ENCODE peak calls at places on chromosome X, in five cellular contexts. O is IMR-90, M is NCI-H226, P is NCI-H524 treated with DMSO at 0.1 percent for 48 hours, W is NCI-H345. K is an unnamed sample.

GRCh38 chrX:148024425-148025148 is 43.5 kb downstream of the FMR1NB start:
- DNase-seq in O (no peak), M (no peak), P (no peak), W (no peak), K (no peak)

GRCh38 chrX:120309873-120310730 is 1.2 kb downstream of the TMEM255A start:
- DNase-seq in O (no peak), M (peak), P (no peak), W (no peak), K (peak)

GRCh38 chrX:3262906-3263305 is 83.5 kb downstream of the MXRA5 start:
- DNase-seq in O (peak), M (peak), P (no peak), W (no peak), K (peak)

GRCh38 chrX:136250191-136251041 is 784 bp downstream of the MAP7D3 start:
- DNase-seq in O (no peak), M (no peak), P (no peak), W (no peak), K (peak)

GRCh38 chrX:14039344-14039743 is 9.7 kb upstream of the GEMIN8 start:
- DNase-seq in O (peak), M (no peak), P (no peak), W (peak), K (peak)

GRCh38 chrX:101078716-101079115 is at the start of gene TMEM35A:
- DNase-seq in O (peak), M (no peak), P (no peak), W (peak), K (peak)

GRCh38 chrX:38304010-38304409 is 23.3 kb downstream of the RPGR start:
- DNase-seq in O (peak), M (no peak), P (no peak), W (no peak), K (peak)

GRCh38 chrX:15468036-15468435 is 25.1 kb downstream of the PIR start:
- DNase-seq in O (peak), M (peak), P (peak), W (peak), K (peak)

GRCh38 chrX:83004012-83004411 is 504.1 kb upstream of the POU3F4 start:
- DNase-seq in O (no peak), M (no peak), P (no peak), W (no peak), K (no peak)

GRCh38 chrX:21781976-21782375 is 24.1 kb upstream of the SMPX start:
- DNase-seq in O (no peak), M (no peak), P (no peak), W (no peak), K (no peak)

GRCh38 chrX:154378059-154378798 is 866 bp upstream of the EMD start:
- DNase-seq in O (peak), M (peak), P (no peak), W (peak), K (peak)

GRCh38 chrX:110204986-110205385 is 112.9 kb downstream of the AMMECR1 start:
- DNase-seq in O (peak), M (peak), P (no peak), W (no peak), K (peak)

GRCh38 chrX:11499076-11500044 is 166.4 kb downstream of the ARHGAP6 start:
- DNase-seq in O (peak), M (peak), P (no peak), W (no peak), K (peak)

GRCh38 chrX:116198810-116199209 is 28.3 kb downstream of the AGTR2 start:
- DNase-seq in O (no peak), M (no peak), P (no peak), W (no peak), K (peak)

GRCh38 chrX:9467181-9467580 is 2.3 kb downstream of the TBL1X start:
- DNase-seq in O (no peak), M (no peak), P (no peak), W (no peak), K (no peak)

GRCh38 chrX:43940811-43941210 is 32.4 kb downstream of the NDP start:
- DNase-seq in O (peak), M (peak), P (no peak), W (peak), K (peak)

GRCh38 chrX:115311666-115312065 is 22.2 kb downstream of the LUZP4 start:
- DNase-seq in O (no peak), M (no peak), P (no peak), W (no peak), K (no peak)

GRCh38 chrX:129931411-129932136 is 25.6 kb downstream of the UTP14A start:
- DNase-seq in O (peak), M (peak), P (peak), W (peak), K (peak)

K was measured in ELR.